ENCODE peak calls at places on chromosomes 3 and 15, in nine cellular contexts. B is transverse colon; G is SJSA1; M is psoas muscle; N is ascending aorta; D is upper lobe of right lung; E is iPS DF 6.9; T is H9; H is CD4-positive, alpha-beta memory T cell. S is an unnamed sample. For H3K9me3, the result is how much of the 10 kb centered on the place peaks cover.

GRCh38 chr3:48470286-48470685 is 23.7 kb downstream of the ATRIP start:
- DNase-seq in E (no peak), N (no peak), D (no peak), T (no peak), B (no peak), G (no peak), M (no peak), H (no peak), S (no peak)

GRCh38 chr3:116155830-116156229 is 289.5 kb downstream of the LSAMP start:
- DNase-seq in G (no peak), T (no peak), N (no peak), M (no peak), E (no peak), H (no peak), B (no peak), D (no peak), S (no peak)

GRCh38 chr3:79139395-79140060 is 628.3 kb downstream of the ROBO1 start:
- DNase-seq in M (no peak), T (no peak), G (peak), N (no peak), E (no peak), H (no peak), D (no peak), B (no peak), S (no peak)

GRCh38 chr3:134065252-134065651 is 35.5 kb upstream of the SLCO2A1 start:
- DNase-seq in H (no peak), B (no peak), D (no peak), M (no peak), E (no peak), N (no peak), T (no peak), G (no peak), S (no peak)

GRCh38 chr3:99627062-99627826 is 11.2 kb upstream of the COL8A1 start:
- DNase-seq in G (no peak), H (no peak), M (no peak), T (no peak), E (no peak), D (no peak), N (no peak), B (no peak), S (no peak)

GRCh38 chr3:132912416-132912753 is 125.8 kb upstream of the TMEM108 start:
- DNase-seq in H (no peak), E (no peak), N (no peak), G (no peak), B (no peak), D (no peak), M (no peak), T (no peak), S (no peak)

GRCh38 chr3:190566043-190566933 is 52.4 kb downstream of the IL1RAP start:
- DNase-seq in E (no peak), M (peak), N (peak), B (peak), T (no peak), H (no peak), G (peak), D (peak), S (no peak)

GRCh38 chr3:52796411-52796810 is 1.8 kb downstream of the ITIH3 start:
- DNase-seq in M (no peak), B (no peak), E (no peak), G (no peak), H (no peak), N (no peak), T (no peak), D (no peak), S (no peak)

GRCh38 chr15:40282870-40283614 is at the start of gene ANKRD63:
- DNase-seq in T (no peak), N (no peak), G (no peak), M (peak), B (peak), D (no peak), E (no peak), H (no peak), S (no peak)

GRCh38 chr3:53044371-53045106 is 1.3 kb downstream of the SFMBT1 start:
- DNase-seq in D (peak), N (no peak), T (no peak), H (peak), M (no peak), E (no peak), B (peak), G (peak), S (no peak)

GRCh38 chr3:129577925-129578742 is 28.3 kb downstream of the PLXND1 start:
- DNase-seq in H (no peak), G (no peak), B (peak), N (peak), M (peak), T (no peak), E (no peak), D (no peak), S (no peak)

GRCh38 chr15:39199076-39199475 is 381.8 kb upstream of the THBS1 start:
- DNase-seq in N (no peak), G (peak), H (no peak), B (peak), M (no peak), D (no peak), T (no peak), E (no peak), S (no peak)

GRCh38 chr15:81118361-81118760 is 15.7 kb upstream of the CFAP161 start:
- DNase-seq in M (no peak), T (peak), N (no peak), H (no peak), D (no peak), G (no peak), E (no peak), B (no peak), S (no peak)

GRCh38 chr3:64224826-64225606 is at the start of gene PRICKLE2:
- DNase-seq in G (peak), M (peak), T (peak), B (peak), D (no peak), N (peak), E (no peak), H (no peak), S (peak)

GRCh38 chr15:70722266-70723123 is 40.9 kb downstream of the UACA start:
- DNase-seq in H (peak), N (no peak), T (no peak), M (no peak), D (no peak), G (no peak), B (no peak), E (no peak), S (no peak)

GRCh38 chr3:179898024-179898423 is 138.7 kb downstream of the PEX5L start:
- DNase-seq in E (peak), G (no peak), B (no peak), D (no peak), N (no peak), M (no peak), T (peak), H (peak), S (no peak)

GRCh38 chr15:85141601-85142185 is 160.0 kb downstream of the PDE8A start:
- DNase-seq in B (no peak), H (no peak), T (no peak), G (no peak), M (no peak), D (no peak), E (no peak), N (no peak), S (no peak)

GRCh38 chr15:81003023-81003350 is 2.3 kb downstream of the TLNRD1 start:
- DNase-seq in H (no peak), N (no peak), D (no peak), M (peak), E (no peak), G (no peak), B (no peak), T (no peak), S (no peak)

GRCh38 chr15:74725845-74726773 is 781 bp upstream of the CYP1A1 start:
- DNase-seq in T (peak), N (no peak), B (peak), E (no peak), M (peak), G (peak), H (peak), D (peak), S (no peak)

GRCh38 chr15:48671381-48672022 is 26.0 kb upstream of the FBN1 start:
- DNase-seq in H (no peak), T (no peak), N (no peak), D (no peak), B (no peak), M (peak), E (no peak), G (peak), S (no peak)

GRCh38 chr15:73628976-73629854 is 4.0 kb downstream of the NPTN start:
- DNase-seq in G (no peak), T (no peak), H (no peak), N (no peak), M (no peak), E (no peak), B (no peak), D (no peak), S (no peak)

GRCh38 chr15:83372434-83372873 is 74.7 kb upstream of the SH3GL3 start:
- DNase-seq in G (peak), E (no peak), T (no peak), D (no peak), N (no peak), M (no peak), H (no peak), B (no peak), S (no peak)

GRCh38 chr3:78832785-78833204 is 935.0 kb downstream of the ROBO1 start:
- DNase-seq in E (no peak), D (no peak), H (no peak), T (no peak), M (no peak), B (no peak), N (no peak), G (no peak), S (no peak)

GRCh38 chr15:99732268-99732641 is 982 bp downstream of the LYSMD4 start:
- DNase-seq in D (no peak), M (no peak), N (no peak), E (no peak), T (no peak), B (no peak), H (no peak), G (no peak), S (no peak)

GRCh38 chr3:46228259-46229222 is 13.7 kb upstream of the CCR3 start:
- DNase-seq in E (no peak), M (no peak), D (no peak), G (peak), T (no peak), H (no peak), B (no peak), N (no peak), S (no peak)

GRCh38 chr15:62060116-62060895 is at the start of gene VPS13C:
- DNase-seq in E (peak), T (peak), N (peak), M (peak), G (peak), D (peak), H (peak), B (peak), S (peak)

GRCh38 chr15:97520689-97521088 is 439.8 kb upstream of the ARRDC4 start:
- DNase-seq in H (no peak), M (no peak), E (no peak), G (no peak), D (no peak), T (no peak), B (no peak), N (no peak), S (no peak)

GRCh38 chr3:126851934-126852333 is 131.0 kb upstream of the PLXNA1 start:
- DNase-seq in G (no peak), T (no peak), B (no peak), H (no peak), N (no peak), D (no peak), E (no peak), M (no peak), S (no peak)

GRCh38 chr3:45507820-45508317 is 86.7 kb upstream of the LIMD1 start:
- DNase-seq in G (peak), E (peak), D (no peak), M (peak), N (no peak), B (no peak), T (peak), H (no peak), S (no peak)

GRCh38 chr15:78049691-78050440 is 27.6 kb downstream of the TBC1D2B start:
- DNase-seq in H (peak), M (no peak), D (no peak), B (no peak), N (no peak), E (no peak), T (no peak), G (peak), S (peak)

GRCh38 chr15:44537728-44538240 is 837 bp downstream of the EIF3J start:
- DNase-seq in E (no peak), N (no peak), H (no peak), G (peak), M (no peak), B (no peak), T (no peak), D (no peak), S (no peak)

GRCh38 chr3:16770021-16770420 is 114.7 kb upstream of the PLCL2 start:
- DNase-seq in D (no peak), E (no peak), T (no peak), H (no peak), N (no peak), M (no peak), B (no peak), G (no peak), S (no peak)

GRCh38 chr3:123684636-123685035 is 99.8 kb upstream of the HACD2 start:
- DNase-seq in M (no peak), E (no peak), H (no peak), G (no peak), N (no peak), B (no peak), D (no peak), T (no peak), S (no peak)

GRCh38 chr3:73419179-73419803 is 205.4 kb downstream of the PDZRN3 start:
- DNase-seq in D (no peak), T (no peak), M (no peak), G (no peak), B (no peak), N (no peak), H (no peak), E (no peak), S (no peak)
- H3K27ac ChIP-seq in D (peak), T (no peak), M (no peak), G (no peak), B (peak), N (peak), H (no peak), E (no peak), S (no peak)

DNA sequence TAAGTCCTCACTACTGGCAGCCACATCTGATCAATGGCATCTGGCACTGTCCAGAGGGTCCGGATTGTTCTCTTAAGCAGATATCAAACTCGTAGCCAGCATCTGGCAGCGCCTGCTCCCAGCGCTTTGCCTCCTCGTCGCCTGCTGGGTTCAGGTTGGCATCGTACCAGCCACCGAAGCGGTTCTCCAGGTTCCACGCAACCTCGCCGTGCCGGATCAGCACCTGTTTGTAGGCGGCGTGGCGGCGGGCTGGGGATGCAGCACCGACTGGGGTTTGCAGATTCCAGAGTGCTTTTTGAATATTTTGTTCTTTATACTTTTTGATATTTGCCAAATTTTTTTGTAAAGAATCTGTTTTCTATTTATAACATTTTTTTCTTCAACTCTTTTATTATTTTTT is 111.6 kb downstream of the NR2F2 start:
- DNase-seq in E (no peak), M (no peak), B (no peak), N (no peak), H (no peak), T (no peak), G (no peak), D (no peak), S (no peak)
- H3K9me3 ChIP-seq in E (under half), M (under half), B (under half), N (under half), H (under half), T (under half), G (under half), D (under half), S (under half)

DNA sequence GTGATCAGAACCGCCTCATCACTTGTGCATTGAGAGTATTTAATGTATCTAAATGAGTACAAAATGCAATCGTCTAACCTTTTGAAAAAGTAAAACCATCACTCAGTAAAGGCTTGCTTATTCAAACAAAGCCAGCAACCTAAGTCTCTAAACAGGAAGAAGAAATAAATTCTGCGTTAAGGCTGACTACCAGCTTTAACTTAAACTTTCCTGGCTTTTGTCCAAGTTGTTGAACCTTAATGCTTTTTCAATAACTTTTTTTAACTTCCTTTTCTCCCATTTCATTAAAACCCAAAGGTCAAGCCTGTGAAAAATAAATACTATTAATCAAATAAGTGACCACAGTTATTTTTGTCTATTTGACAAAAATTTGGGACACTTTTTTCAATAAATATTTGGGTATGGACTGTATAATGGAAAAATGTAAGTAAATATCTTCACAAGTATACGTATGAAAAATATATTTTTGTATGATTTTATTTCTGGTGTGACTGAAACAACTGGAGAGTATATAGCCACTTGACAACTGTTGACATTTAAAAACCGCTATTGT is 2.7 kb downstream of the KLHL24 start:
- DNase-seq in M (no peak), B (no peak), H (no peak), G (no peak), E (no peak), T (no peak), D (no peak), N (no peak), S (no peak)
- H3K27ac ChIP-seq in M (peak), B (peak), H (no peak), G (no peak), E (no peak), T (no peak), D (peak), N (no peak), S (no peak)

DNA sequence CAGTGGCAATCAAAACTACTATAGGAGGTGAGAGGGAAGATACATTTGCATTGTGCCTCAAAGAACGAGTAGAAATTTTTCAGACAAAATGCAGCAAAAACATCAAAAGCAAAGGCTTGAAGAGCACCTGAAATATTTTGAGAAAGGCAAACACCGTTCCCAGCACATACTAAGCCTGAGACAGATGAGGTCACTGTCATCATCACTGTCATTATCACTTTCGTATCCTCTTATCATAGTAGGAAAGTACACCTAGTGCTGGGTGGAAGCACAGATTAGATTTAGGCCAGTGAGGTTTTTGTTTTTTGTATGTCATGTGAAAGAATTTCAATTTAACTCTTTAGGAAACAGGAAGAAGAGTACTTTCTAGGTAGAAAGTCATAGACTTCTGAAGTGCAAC is 222.0 kb downstream of the GABRB3 start:
- DNase-seq in G (no peak), E (no peak), B (no peak), M (no peak), T (no peak), H (no peak), D (no peak), N (no peak), S (no peak)
- H3K9me3 ChIP-seq in G (under half), E (under half), B (under half), M (under half), T (under half), H (under half), D (under half), N (under half), S (under half)

DNA sequence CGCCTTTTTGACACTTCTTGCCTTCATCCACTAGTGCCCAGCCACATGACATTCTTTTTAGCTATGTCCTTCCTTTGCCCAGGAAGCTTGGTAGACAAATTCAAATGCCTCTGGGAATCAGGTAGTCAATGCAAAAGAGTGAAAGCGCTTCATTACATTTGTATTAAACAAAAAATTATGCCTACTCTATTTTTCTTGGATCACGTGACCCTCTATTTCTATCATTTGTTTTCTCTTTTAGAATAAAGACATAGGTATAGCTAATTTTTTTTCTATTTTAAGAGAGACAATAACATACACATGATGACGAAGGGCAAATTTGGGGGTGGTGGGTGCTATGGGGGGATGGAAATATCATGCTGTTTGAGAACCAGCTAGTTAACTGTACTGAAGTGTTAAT is 384.8 kb downstream of the C3orf38 start:
- DNase-seq in T (no peak), D (no peak), G (no peak), E (no peak), H (no peak), N (no peak), M (no peak), B (no peak), S (no peak)
- H3K27ac ChIP-seq in T (no peak), D (no peak), G (no peak), E (no peak), H (no peak), N (no peak), M (no peak), B (no peak), S (no peak)

GRCh38 chr15:25054329-25054728 is 99.5 kb downstream of the SNRPN start:
- DNase-seq in D (no peak), E (no peak), M (no peak), H (no peak), T (peak), B (no peak), G (no peak), N (no peak), S (no peak)

GRCh38 chr15:25057574-25057973 is 102.8 kb downstream of the SNRPN start:
- DNase-seq in H (no peak), G (no peak), N (no peak), M (no peak), E (no peak), B (no peak), T (peak), D (no peak), S (no peak)

GRCh38 chr15:25056484-25057429 is 102.0 kb downstream of the SNRPN start:
- DNase-seq in M (no peak), D (peak), H (no peak), T (peak), G (no peak), B (no peak), E (peak), N (no peak), S (no peak)

GRCh38 chr15:25054943-25055342 is 100.2 kb downstream of the SNRPN start:
- DNase-seq in N (no peak), H (no peak), D (peak), M (no peak), T (peak), B (no peak), E (no peak), G (no peak), S (no peak)

DNA sequence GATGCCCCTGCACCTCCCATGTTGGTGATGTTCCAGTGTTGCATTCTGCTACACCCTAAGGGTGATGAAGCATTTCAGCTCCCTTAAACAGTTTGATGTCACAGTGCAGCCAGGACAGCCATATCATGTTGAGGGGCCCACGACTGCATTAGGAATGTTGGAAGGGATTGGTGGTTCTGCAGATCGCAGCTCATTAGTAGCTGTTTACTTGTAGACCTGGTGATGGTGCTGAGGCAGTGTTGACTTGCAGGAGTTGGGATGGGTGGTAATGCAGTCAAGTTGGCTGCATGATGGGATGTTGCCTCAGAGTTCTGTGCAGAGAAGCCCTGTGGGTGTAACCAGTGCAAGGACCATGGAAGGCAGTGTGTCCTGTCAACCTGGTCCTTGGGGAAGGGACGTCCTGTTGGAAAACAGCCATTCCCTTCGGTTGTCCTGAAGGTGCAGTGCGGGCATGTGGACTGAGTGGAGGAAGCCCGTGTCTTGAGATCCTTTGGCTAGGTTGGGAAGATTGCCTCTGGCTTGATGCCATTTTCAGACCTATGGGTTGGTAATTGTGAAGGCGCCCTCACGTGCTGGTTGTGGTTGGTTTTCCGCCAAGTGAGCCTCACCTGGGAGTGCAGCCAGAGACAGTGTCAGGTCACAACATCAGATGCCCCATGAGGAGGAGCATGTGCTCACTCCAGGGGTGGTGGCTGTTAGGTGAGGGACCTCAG is 100.7 kb downstream of the SNRPN start:
- DNase-seq in T (peak), D (peak), N (no peak), G (no peak), E (no peak), H (no peak), B (no peak), M (no peak), S (no peak)
- H3K9me3 ChIP-seq in T (half or more), D (half or more), N (half or more), G (half or more), E (under half), H (half or more), B (half or more), M (half or more), S (half or more)

S was measured in GM12878.